ENCODE peak calls at places on chromosomes 5 and 9, in seven cellular contexts. M, V, I, T, X, E and W are unnamed samples.

GRCh38 chr5:180423133-180423532 is 70.0 kb upstream of the GFPT2 start:
- DNase-seq in T (no peak), V (no peak), X (no peak), M (no peak), I (no peak), E (no peak), W (no peak)

GRCh38 chr5:79567926-79568549 is 44.2 kb upstream of the TENT2 start:
- DNase-seq in M (no peak), T (no peak), X (no peak), E (no peak), V (no peak), I (peak), W (no peak)

GRCh38 chr5:181173027-181173419 is 25.6 kb downstream of the OR2V2 start:
- DNase-seq in V (peak), X (no peak), I (no peak), E (no peak), M (no peak), T (peak), W (no peak)

GRCh38 chr9:72951043-72951442 is 1.8 kb downstream of the ALDH1A1 start:
- DNase-seq in M (no peak), E (no peak), X (no peak), I (no peak), V (no peak), T (no peak), W (no peak)

GRCh38 chr5:135568923-135569360 is 9.8 kb downstream of the CXCL14 start:
- DNase-seq in M (no peak), V (no peak), T (no peak), I (peak), E (no peak), X (no peak), W (no peak)

GRCh38 chr5:154701181-154701580 is 54.0 kb upstream of the LARP1 start:
- DNase-seq in T (no peak), M (no peak), I (no peak), E (peak), X (no peak), V (no peak), W (no peak)

GRCh38 chr5:72353046-72353445 is 32.9 kb downstream of the PTCD2 start:
- DNase-seq in V (no peak), E (no peak), M (no peak), X (no peak), I (no peak), T (no peak), W (no peak)

GRCh38 chr5:82931110-82931509 is 146.1 kb downstream of the TMEM167A start:
- DNase-seq in I (peak), X (no peak), E (no peak), T (no peak), M (no peak), V (no peak), W (no peak)

GRCh38 chr9:14542071-14542470 is 151.2 kb downstream of the ZDHHC21 start:
- DNase-seq in X (no peak), V (no peak), I (no peak), T (no peak), M (no peak), E (no peak), W (no peak)

GRCh38 chr5:138542120-138542955 is 698 bp downstream of the ETF1 start:
- DNase-seq in X (no peak), I (no peak), E (no peak), M (no peak), V (peak), T (no peak), W (no peak)

GRCh38 chr9:97983524-97984187 is 515 bp downstream of the ANP32B start:
- DNase-seq in I (peak), M (peak), X (no peak), V (peak), E (peak), T (peak), W (no peak)

GRCh38 chr5:172643392-172643871 is 2.4 kb downstream of the NEURL1B start:
- DNase-seq in T (no peak), I (no peak), V (no peak), X (no peak), E (no peak), M (no peak), W (no peak)

GRCh38 chr5:66342316-66342715 is 198.2 kb downstream of the SREK1 start:
- DNase-seq in E (no peak), T (no peak), V (no peak), M (no peak), I (peak), X (no peak), W (no peak)

GRCh38 chr5:96714951-96715451 is 52.8 kb downstream of the CAST start:
- DNase-seq in T (no peak), X (no peak), M (no peak), E (peak), I (peak), V (peak), W (no peak)

GRCh38 chr5:157540707-157541451 is 34.7 kb downstream of the ADAM19 start:
- DNase-seq in V (no peak), E (no peak), T (peak), I (peak), M (no peak), X (no peak), W (no peak)

GRCh38 chr5:34475249-34475966 is 180.7 kb upstream of the RAI14 start:
- DNase-seq in V (no peak), E (no peak), X (no peak), T (no peak), M (no peak), I (no peak), W (no peak)

GRCh38 chr9:134589748-134590147 is 51.9 kb upstream of the COL5A1 start:
- DNase-seq in I (no peak), M (no peak), X (no peak), E (no peak), V (no peak), T (no peak), W (no peak)

GRCh38 chr9:136051568-136052432 is 43.3 kb downstream of the NACC2 start:
- DNase-seq in I (peak), E (peak), T (peak), M (no peak), X (peak), V (peak), W (peak)

GRCh38 chr9:101458955-101459631 is 23.5 kb upstream of the ALDOB start:
- DNase-seq in E (no peak), V (peak), I (peak), M (no peak), X (peak), T (peak), W (no peak)

GRCh38 chr9:75974006-75974766 is 83.7 kb downstream of the PCSK5 start:
- DNase-seq in X (no peak), I (no peak), E (peak), M (no peak), V (no peak), T (no peak), W (no peak)

GRCh38 chr9:136133191-136133958 is 14.7 kb upstream of the TMEM250 start:
- DNase-seq in X (peak), I (no peak), M (peak), T (no peak), E (no peak), V (no peak), W (no peak)

GRCh38 chr9:16384993-16385392 is 485.5 kb downstream of the BNC2 start:
- DNase-seq in T (no peak), V (no peak), E (no peak), I (no peak), X (no peak), M (no peak), W (no peak)

GRCh38 chr9:89597711-89598707 is 6.8 kb upstream of the GADD45G start:
- DNase-seq in X (peak), E (peak), T (peak), V (peak), M (peak), I (peak), W (no peak)

GRCh38 chr5:96565843-96566242 is 96.3 kb upstream of the CAST start:
- DNase-seq in M (no peak), V (no peak), E (no peak), T (peak), I (peak), X (no peak), W (no peak)

GRCh38 chr5:17966636-17967402 is 332.6 kb downstream of the TAF11L14 start:
- DNase-seq in T (no peak), E (no peak), X (no peak), M (no peak), I (peak), V (no peak), W (no peak)

GRCh38 chr5:170528976-170529375 is 25.2 kb downstream of the KCNIP1 start:
- DNase-seq in I (no peak), X (no peak), E (no peak), M (no peak), T (no peak), V (no peak), W (no peak)

GRCh38 chr5:150593593-150593992 is 46.9 kb upstream of the SYNPO start:
- DNase-seq in T (no peak), E (no peak), M (no peak), X (no peak), V (no peak), I (no peak), W (peak)

GRCh38 chr9:33416996-33417395 is 14.6 kb upstream of the AQP7 start:
- DNase-seq in E (no peak), T (no peak), I (no peak), V (peak), X (no peak), M (no peak), W (no peak)

GRCh38 chr5:168865973-168866372 is 286.8 kb upstream of the PANK3 start:
- DNase-seq in E (no peak), X (no peak), V (no peak), I (no peak), T (no peak), M (no peak), W (no peak)

GRCh38 chr9:71734953-71735352 is 33.4 kb downstream of the CEMIP2 start:
- DNase-seq in E (no peak), I (no peak), V (no peak), M (no peak), X (no peak), T (no peak), W (no peak)

GRCh38 chr5:108093186-108093585 is 288.7 kb downstream of the FBXL17 start:
- DNase-seq in M (no peak), V (peak), T (no peak), X (no peak), I (peak), E (no peak), W (no peak)

GRCh38 chr9:70081120-70081495 is 37.5 kb downstream of the MAMDC2 start:
- DNase-seq in V (peak), E (no peak), X (no peak), T (no peak), I (peak), M (no peak), W (no peak)

GRCh38 chr9:87898151-87898550 is 15.5 kb downstream of the SPATA31E1 start:
- DNase-seq in V (no peak), M (no peak), T (no peak), X (no peak), E (no peak), I (peak), W (no peak)

GRCh38 chr5:134077926-134078580 is 36.4 kb upstream of the TCF7 start:
- DNase-seq in E (no peak), M (no peak), T (no peak), X (no peak), I (no peak), V (no peak), W (peak)

GRCh38 chr5:139740138-139740992 is 55.2 kb upstream of the PSD2 start:
- DNase-seq in E (no peak), V (peak), I (no peak), X (no peak), T (peak), M (no peak), W (no peak)

GRCh38 chr5:145521066-145521465 is 314.1 kb downstream of the PRELID2 start:
- DNase-seq in T (no peak), V (no peak), E (no peak), I (peak), X (no peak), M (no peak), W (no peak)

GRCh38 chr9:89996717-89997116 is 391.9 kb downstream of the GADD45G start:
- DNase-seq in I (no peak), T (no peak), V (peak), E (no peak), X (no peak), M (no peak), W (no peak)

GRCh38 chr9:121331549-121331948 is 38.5 kb downstream of the STOM start:
- DNase-seq in T (no peak), E (no peak), X (no peak), I (no peak), V (no peak), M (no peak), W (no peak)

GRCh38 chr9:121328476-121328875 is 41.6 kb downstream of the STOM start:
- DNase-seq in I (no peak), M (no peak), V (no peak), T (no peak), X (no peak), E (no peak), W (no peak)

GRCh38 chr9:121328876-121329681 is 41.0 kb downstream of the STOM start:
- DNase-seq in V (no peak), I (no peak), E (no peak), T (no peak), X (no peak), M (no peak), W (no peak)

GRCh38 chr9:121333950-121334773 is 35.9 kb downstream of the STOM start:
- DNase-seq in E (no peak), V (no peak), I (no peak), T (no peak), M (no peak), X (no peak), W (no peak)

GRCh38 chr9:121331992-121332685 is 37.9 kb downstream of the STOM start:
- DNase-seq in X (no peak), I (no peak), M (no peak), T (no peak), V (no peak), E (no peak), W (no peak)
- TF ChIP-seq CTCF in X (peak), I (peak), M (no peak), T (no peak), V (no peak), E (peak), W (peak)

GRCh38 chr9:4226331-4227250 is 73.3 kb downstream of the GLIS3 start:
- DNase-seq in V (peak), T (no peak), X (no peak), I (no peak), M (no peak), E (no peak), W (no peak)

GRCh38 chr9:4228142-4228541 is 71.7 kb downstream of the GLIS3 start:
- DNase-seq in V (no peak), I (no peak), M (no peak), T (no peak), E (no peak), X (no peak), W (no peak)

GRCh38 chr9:4224181-4224580 is 75.7 kb downstream of the GLIS3 start:
- DNase-seq in I (no peak), X (no peak), V (no peak), T (no peak), M (no peak), E (no peak), W (no peak)

GRCh38 chr9:4223434-4223833 is 76.4 kb downstream of the GLIS3 start:
- DNase-seq in X (no peak), T (no peak), V (no peak), M (no peak), E (no peak), I (peak), W (no peak)

DNA sequence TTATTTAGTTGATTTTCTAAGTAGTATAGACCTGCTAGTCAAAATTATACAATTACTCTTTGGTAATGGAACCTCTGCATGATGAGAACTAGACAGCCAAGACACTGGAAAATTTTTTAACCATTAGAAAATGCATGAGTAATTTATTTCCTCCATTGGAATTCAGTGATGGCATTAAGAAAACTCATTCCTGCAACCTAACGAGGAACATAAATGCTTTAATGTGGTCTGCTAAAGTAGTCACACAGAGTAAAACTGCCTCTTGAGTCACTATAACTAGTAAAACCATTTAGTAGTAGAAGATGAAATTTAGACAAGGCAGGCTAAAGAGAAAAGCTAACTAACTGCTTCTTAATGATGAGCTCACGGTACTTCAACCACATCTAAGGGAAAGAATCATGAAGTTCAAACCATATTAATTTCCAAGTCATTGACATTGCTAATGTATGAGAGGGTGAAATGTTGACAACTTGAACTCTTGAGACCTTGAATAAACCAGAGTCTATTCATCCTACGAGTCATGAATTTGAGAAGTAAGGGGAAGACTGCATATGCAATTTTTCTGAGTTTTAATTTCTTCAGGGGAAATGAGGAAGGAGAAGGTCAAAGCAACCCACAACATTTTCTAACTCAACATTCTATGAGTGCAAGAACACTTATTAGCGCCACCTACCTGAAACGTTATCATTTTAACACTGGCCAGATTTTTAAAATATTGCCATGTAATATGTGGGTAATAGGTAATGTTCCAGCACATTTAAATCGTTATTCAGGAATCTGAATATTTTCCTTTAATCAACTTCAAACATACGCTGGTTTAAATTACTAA is 74.4 kb downstream of the GLIS3 start:
- DNase-seq in I (peak), X (no peak), M (no peak), V (peak), T (no peak), E (no peak), W (no peak)
- TF ChIP-seq CTCF in I (peak), X (no peak), M (no peak), V (peak), T (no peak), E (peak), W (peak)

GRCh38 chr5:129137637-129138036 is 43.1 kb downstream of the ISOC1 start:
- DNase-seq in X (no peak), M (no peak), T (no peak), I (no peak), E (no peak), V (no peak), W (no peak)

GRCh38 chr5:129133553-129133952 is 39.0 kb downstream of the ISOC1 start:
- DNase-seq in I (no peak), X (no peak), E (no peak), M (no peak), V (no peak), T (no peak), W (no peak)

GRCh38 chr5:129135633-129136032 is 41.1 kb downstream of the ISOC1 start:
- DNase-seq in V (peak), X (no peak), E (no peak), M (no peak), I (peak), T (no peak), W (no peak)
- TF ChIP-seq CTCF in V (peak), X (no peak), E (no peak), M (no peak), I (no peak), T (peak), W (no peak)

DNA sequence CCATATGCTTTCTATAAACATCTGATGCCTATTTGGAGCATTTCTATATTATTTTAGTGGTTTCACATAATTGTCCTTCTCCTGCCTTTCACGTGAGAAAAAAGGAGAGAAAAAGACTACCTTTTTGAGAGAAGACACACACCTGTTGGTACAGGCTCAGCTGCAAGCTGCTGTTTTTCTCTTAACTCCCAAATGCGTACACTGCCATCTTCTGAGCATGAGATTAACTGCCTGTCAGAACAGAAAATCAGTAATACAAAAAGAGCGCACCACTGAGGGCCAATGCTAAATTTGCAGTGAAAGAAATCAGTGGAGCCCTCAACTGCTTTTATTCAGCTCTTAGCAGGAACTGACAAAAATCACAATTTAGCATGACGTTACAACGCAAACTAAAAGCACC is 54.9 kb downstream of the WDR41 start:
- DNase-seq in V (no peak), E (no peak), X (no peak), M (no peak), I (no peak), T (no peak), W (no peak)
- TF ChIP-seq CTCF in V (no peak), E (peak), X (peak), M (peak), I (no peak), T (peak), W (peak)

GRCh38 chr5:39716532-39716971 is 291.8 kb upstream of the DAB2 start:
- DNase-seq in M (peak), E (peak), X (peak), T (peak), I (peak), V (peak), W (no peak)
- TF ChIP-seq CTCF in M (peak), E (peak), X (peak), T (peak), I (peak), V (peak), W (peak)

GRCh38 chr5:55732592-55732991 is 5.3 kb upstream of the DDX4 start:
- DNase-seq in T (no peak), V (no peak), X (no peak), I (peak), M (no peak), E (no peak), W (no peak)
- TF ChIP-seq CTCF in T (no peak), V (no peak), X (no peak), I (no peak), M (no peak), E (no peak), W (no peak)

GRCh38 chr5:123117989-123118388 is 28.9 kb downstream of the PRDM6 start:
- DNase-seq in T (no peak), E (no peak), X (no peak), M (no peak), V (no peak), I (peak), W (no peak)

GRCh38 chr5:123116757-123117156 is 27.7 kb downstream of the PRDM6 start:
- DNase-seq in M (no peak), T (no peak), X (no peak), I (no peak), E (no peak), V (no peak), W (no peak)

GRCh38 chr5:123122273-123122672 is 33.2 kb downstream of the PRDM6 start:
- DNase-seq in T (no peak), I (no peak), E (no peak), X (no peak), M (no peak), V (no peak), W (no peak)

GRCh38 chr5:123119334-123119986 is 30.4 kb downstream of the PRDM6 start:
- DNase-seq in M (no peak), T (no peak), X (no peak), V (peak), E (no peak), I (no peak), W (no peak)

GRCh38 chr5:123120197-123120596 is 31.2 kb downstream of the PRDM6 start:
- DNase-seq in M (no peak), E (no peak), T (no peak), X (no peak), V (no peak), I (no peak), W (no peak)
- TF ChIP-seq CTCF in M (peak), E (no peak), T (no peak), X (peak), V (no peak), I (peak), W (peak)

GRCh38 chr9:129520981-129521380 is 99.9 kb downstream of the C9orf50 start:
- DNase-seq in E (no peak), T (no peak), V (no peak), M (no peak), X (no peak), I (no peak), W (no peak)
- TF ChIP-seq CTCF in E (no peak), T (no peak), V (no peak), M (no peak), X (no peak), I (no peak), W (no peak)